ENCODE peak calls at places on chromosomes 4 and X, in nine cellular contexts. M is fibroblast of pulmonary artery; B is foreskin fibroblast; L is lower leg skin; F is T-cell; R is NCI-H345; I is GM13977; E is CD4-positive, alpha-beta T cell; N is PC-3. D is an unnamed sample.

GRCh38 chrX:150482537-150483217 is 85.7 kb upstream of the MTM1 start:
- DNase-seq in M (peak; percentile 50), L (peak; percentile 16), B (peak; percentile 48), N (peak; percentile 86), R (no peak), F (no peak), I (no peak), E (no peak), D (peak; percentile 30)

GRCh38 chrX:129015381-129015780 is 507.9 kb downstream of the SMARCA1 start:
- DNase-seq in F (no peak), R (no peak), E (no peak), I (no peak), B (no peak), L (no peak), N (no peak), M (no peak), D (no peak)

GRCh38 chr4:174538123-174538875 is 16.0 kb upstream of the HPGD start:
- DNase-seq in R (no peak), N (peak; percentile 74), B (no peak), F (no peak), M (no peak), I (peak; percentile 24), E (no peak), L (no peak), D (no peak)

GRCh38 chr4:28378109-28378830 is 1517.6 kb downstream of the STIM2 start:
- DNase-seq in E (no peak), R (no peak), N (no peak), F (no peak), B (no peak), M (no peak), L (no peak), I (no peak), D (no peak)

GRCh38 chr4:97987019-97987648 is 156.1 kb downstream of the STPG2 start:
- DNase-seq in R (peak; percentile 13), F (no peak), L (no peak), M (peak; percentile 65), E (no peak), I (peak; percentile 19), B (no peak), N (peak; percentile 56), D (no peak)

GRCh38 chrX:120672389-120672788 is 42.5 kb upstream of the C1GALT1C1 start:
- DNase-seq in R (no peak), B (peak; percentile 86), N (peak; percentile 83), F (no peak), E (no peak), L (peak; percentile 28), I (no peak), M (peak; percentile 94), D (peak; percentile 88)

GRCh38 chr4:94695389-94695788 is 62.4 kb upstream of the BMPR1B start:
- DNase-seq in F (no peak), R (no peak), E (no peak), M (no peak), I (no peak), N (no peak), L (no peak), B (no peak), D (no peak)

GRCh38 chr4:7539659-7540058 is 104.9 kb upstream of the PSAPL1 start:
- DNase-seq in B (no peak), N (peak; percentile 82), M (no peak), L (no peak), E (peak; percentile 38), R (no peak), I (no peak), F (peak; percentile 74), D (no peak)

GRCh38 chrX:139890991-139891700 is 41.7 kb downstream of the ATP11C start:
- DNase-seq in N (peak; percentile 83), E (no peak), L (no peak), B (peak; percentile 66), M (peak; percentile 73), R (no peak), F (no peak), I (no peak), D (peak; percentile 38)

GRCh38 chr4:86848732-86849617 is at the start of gene SLC10A6:
- DNase-seq in E (no peak), M (peak; percentile 33), F (no peak), L (peak; percentile 64), N (no peak), B (no peak), R (no peak), I (no peak), D (no peak)

GRCh38 chrX:2677764-2678163 is 13.3 kb upstream of the CD99 start:
- DNase-seq in N (peak; percentile 89), R (no peak), M (peak; percentile 98), E (no peak), L (peak; percentile 69), B (peak; percentile 99), I (no peak), F (no peak), D (peak; percentile 94)

GRCh38 chrX:149903889-149904748 is 23.1 kb downstream of the MAGEA8 start:
- DNase-seq in L (no peak), N (no peak), M (peak; percentile 11), F (no peak), E (no peak), B (peak; percentile 0), I (no peak), R (no peak), D (no peak)

GRCh38 chr4:159353422-159354116 is 250.7 kb downstream of the RAPGEF2 start:
- DNase-seq in R (no peak), M (no peak), B (no peak), N (no peak), E (no peak), F (no peak), I (no peak), L (no peak), D (no peak)

GRCh38 chrX:125810856-125811255 is 355.2 kb downstream of the DCAF12L2 start:
- DNase-seq in M (no peak), L (no peak), N (no peak), E (no peak), B (no peak), R (no peak), I (no peak), F (no peak), D (no peak)

GRCh38 chrX:100674705-100675104 is 30.7 kb downstream of the SRPX2 start:
- DNase-seq in R (no peak), E (no peak), M (no peak), B (no peak), I (no peak), F (no peak), N (no peak), L (no peak), D (no peak)

GRCh38 chrX:98067611-98068010 is 1183.9 kb downstream of the RPA4 start:
- DNase-seq in I (no peak), B (no peak), E (no peak), F (no peak), M (peak; percentile 0), N (no peak), L (no peak), R (no peak), D (no peak)

GRCh38 chr4:86967061-86967460 is 32.2 kb downstream of the AFF1 start:
- DNase-seq in F (no peak), N (no peak), L (no peak), R (no peak), M (no peak), I (no peak), B (no peak), E (no peak), D (no peak)

GRCh38 chrX:46574941-46575381 is 1.4 kb downstream of the CHST7 start:
- DNase-seq in I (peak; percentile 39), M (no peak), R (peak; percentile 52), F (peak; percentile 8), N (no peak), E (peak; percentile 50), L (no peak), B (peak; percentile 21), D (no peak)

D was measured in skeletal muscle cell.